ENCODE peak calls at places on chromosomes 3 and 15, in eight cellular contexts. E is A549, Q is H1, G is transverse colon, O is ovary, Z is SK-N-SH, K is GM12878, M is tibial nerve. N is an unnamed sample. For H3K4me1, the result is how much of the 10 kb centered on the place peaks cover.

GRCh38 chr15:31372635-31373091 is 46.0 kb downstream of the KLF13 start:
- DNase-seq in E (no peak), Z (peak), O (peak), G (no peak), K (no peak), M (peak), Q (peak), N (no peak)

GRCh38 chr3:50165388-50166308 is 10.5 kb downstream of the SEMA3F start:
- DNase-seq in Z (no peak), O (peak), K (no peak), M (no peak), Q (no peak), E (no peak), G (no peak), N (no peak)

GRCh38 chr15:53328341-53328740 is 431.1 kb downstream of the WDR72 start:
- DNase-seq in M (no peak), E (no peak), O (no peak), K (no peak), G (no peak), Q (no peak), Z (no peak), N (peak)

GRCh38 chr15:22869856-22870255 is 31.4 kb downstream of the NIPA2 start:
- DNase-seq in E (no peak), M (no peak), O (no peak), K (no peak), Z (no peak), Q (no peak), G (no peak), N (no peak)

GRCh38 chr3:37967252-37967881 is 23.2 kb upstream of the VILL start:
- DNase-seq in E (peak), K (no peak), Z (peak), O (peak), Q (peak), G (peak), M (peak), N (no peak)

GRCh38 chr3:115835946-115836345 is 212.6 kb downstream of the GAP43 start:
- DNase-seq in K (no peak), Q (no peak), G (no peak), Z (no peak), M (no peak), O (no peak), E (no peak), N (no peak)

GRCh38 chr15:57861039-57861638 is 154.6 kb downstream of the POLR2M start:
- DNase-seq in E (peak), M (no peak), Z (peak), Q (no peak), K (peak), O (no peak), G (no peak), N (peak)

GRCh38 chr15:56813995-56814394 is 80.7 kb upstream of the ZNF280D start:
- DNase-seq in M (no peak), O (no peak), Z (no peak), G (no peak), K (no peak), E (no peak), Q (no peak), N (no peak)

GRCh38 chr3:188947983-188948657 is 223.7 kb upstream of the TPRG1 start:
- DNase-seq in O (peak), K (no peak), Q (peak), E (peak), M (peak), Z (peak), G (peak), N (peak)

GRCh38 chr15:82803793-82804574 is 1.9 kb downstream of the FSD2 start:
- DNase-seq in M (no peak), Q (no peak), E (no peak), O (no peak), Z (no peak), K (no peak), G (no peak), N (no peak)

GRCh38 chr3:176375519-176375918 is 821.8 kb downstream of the TBL1XR1 start:
- DNase-seq in K (no peak), E (no peak), M (no peak), Q (no peak), G (no peak), Z (no peak), O (no peak), N (no peak)

GRCh38 chr3:98903705-98904481 is 2.4 kb upstream of the DCBLD2 start:
- DNase-seq in E (no peak), Z (no peak), Q (no peak), O (peak), K (no peak), G (no peak), M (no peak), N (no peak)

GRCh38 chr3:45223889-45224730 is 2.0 kb downstream of the TMEM158 start:
- DNase-seq in Z (no peak), G (no peak), O (no peak), Q (no peak), M (no peak), K (no peak), E (no peak), N (no peak)

GRCh38 chr15:85625856-85626255 is 168.9 kb downstream of the KLHL25 start:
- DNase-seq in Z (no peak), M (no peak), O (no peak), Q (no peak), E (no peak), G (no peak), K (no peak), N (no peak)

GRCh38 chr3:157961665-157962064 is 144.6 kb downstream of the SHOX2 start:
- DNase-seq in G (no peak), K (no peak), Q (no peak), M (no peak), Z (no peak), E (no peak), O (no peak), N (no peak)

GRCh38 chr3:152621006-152621868 is 213.7 kb upstream of the P2RY1 start:
- DNase-seq in Z (no peak), O (no peak), G (no peak), K (no peak), Q (no peak), E (no peak), M (no peak), N (no peak)

GRCh38 chr3:29373016-29373690 is 92.3 kb downstream of the RBMS3 start:
- DNase-seq in E (no peak), G (no peak), Q (no peak), Z (no peak), K (no peak), O (no peak), M (no peak), N (no peak)

GRCh38 chr3:122977645-122978466 is 49.7 kb downstream of the SEMA5B start:
- DNase-seq in Z (peak), M (no peak), K (no peak), Q (peak), O (peak), E (no peak), G (no peak), N (no peak)

GRCh38 chr3:67349551-67350174 is 304.7 kb downstream of the SUCLG2 start:
- DNase-seq in M (no peak), Z (no peak), E (no peak), Q (no peak), G (no peak), K (peak), O (no peak), N (no peak)

GRCh38 chr15:96972201-96972600 is 641.7 kb downstream of the NR2F2 start:
- DNase-seq in M (no peak), Q (no peak), Z (no peak), E (no peak), G (no peak), K (no peak), O (no peak), N (no peak)

GRCh38 chr3:176566757-176567156 is 630.5 kb downstream of the TBL1XR1 start:
- DNase-seq in Z (no peak), O (no peak), E (no peak), Q (no peak), G (no peak), K (no peak), M (no peak), N (no peak)

GRCh38 chr3:52056968-52057805 is 816 bp upstream of the DUSP7 start:
- DNase-seq in M (peak), O (peak), Z (peak), Q (peak), K (peak), G (peak), E (peak), N (peak)

GRCh38 chr3:114056130-114057010 is at the start of the genes CCDC191 and QTRT2:
- DNase-seq in M (peak), K (peak), O (peak), Q (peak), E (peak), G (peak), Z (peak), N (peak)

GRCh38 chr3:169085827-169086226 is 577.7 kb downstream of the MECOM start:
- DNase-seq in Q (no peak), M (no peak), O (no peak), K (no peak), G (no peak), Z (no peak), E (no peak), N (no peak)

GRCh38 chr15:92822216-92823144 is 77.6 kb upstream of the CHD2 start:
- DNase-seq in M (no peak), K (no peak), Q (no peak), G (no peak), Z (no peak), E (no peak), O (no peak), N (no peak)

GRCh38 chr3:45790611-45791010 is 5.7 kb downstream of the SLC6A20 start:
- DNase-seq in Z (no peak), E (no peak), M (no peak), K (no peak), G (no peak), O (no peak), Q (no peak), N (peak)

GRCh38 chr15:55434989-55435825 is 26.9 kb downstream of the PIERCE2 start:
- DNase-seq in K (no peak), Q (peak), M (no peak), E (peak), Z (peak), O (no peak), G (no peak), N (no peak)

GRCh38 chr15:84914351-84914750 is 29.9 kb downstream of the SLC28A1 start:
- DNase-seq in G (no peak), O (no peak), M (no peak), Z (no peak), E (no peak), Q (no peak), K (no peak), N (no peak)

GRCh38 chr3:12943124-12944021 is 102.0 kb upstream of the RPL32 start:
- DNase-seq in Z (no peak), E (no peak), O (no peak), Q (no peak), G (no peak), K (no peak), M (no peak), N (no peak)

GRCh38 chr3:12944413-12944812 is 103.0 kb upstream of the RPL32 start:
- DNase-seq in G (no peak), M (no peak), Z (no peak), O (no peak), K (no peak), E (no peak), Q (no peak), N (no peak)

GRCh38 chr3:12946661-12947316 is 105.4 kb upstream of the RPL32 start:
- DNase-seq in E (no peak), M (no peak), K (no peak), Q (no peak), O (no peak), Z (no peak), G (no peak), N (no peak)

GRCh38 chr3:12946134-12946533 is 104.8 kb upstream of the RPL32 start:
- DNase-seq in O (no peak), G (no peak), Q (no peak), Z (no peak), K (no peak), M (no peak), E (no peak), N (no peak)

DNA sequence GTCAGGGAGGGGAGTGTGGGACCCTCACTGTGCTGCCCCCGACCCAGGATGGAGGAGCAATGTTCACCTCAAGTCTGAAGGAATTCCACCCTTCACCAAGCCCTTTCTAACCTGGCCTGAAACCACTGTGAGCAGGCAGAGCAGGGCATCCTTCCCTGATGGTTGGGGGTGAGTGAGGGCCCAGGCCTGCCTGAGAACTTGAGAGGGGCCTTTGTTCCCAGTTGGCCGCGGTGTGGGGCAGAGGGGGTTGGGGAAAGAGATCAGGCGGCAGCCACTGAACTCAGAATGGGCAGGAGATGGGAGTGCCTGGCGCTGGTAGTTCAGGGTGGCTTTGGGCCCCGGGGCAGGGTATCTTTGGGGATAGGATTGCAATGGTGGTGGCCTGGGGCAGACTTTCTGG is 103.5 kb upstream of the RPL32 start:
- DNase-seq in Q (no peak), M (no peak), E (no peak), G (no peak), Z (no peak), O (no peak), K (no peak), N (no peak)
- TF ChIP-seq EP300 in Q (no peak), M (peak), E (no peak), G (no peak), Z (no peak), O (no peak), K (no peak), N (no peak)

GRCh38 chr3:128504957-128505730 is 12.1 kb upstream of the GATA2 start:
- DNase-seq in M (no peak), G (no peak), Q (no peak), E (no peak), O (no peak), K (no peak), Z (no peak), N (peak)
- H3K4me3 ChIP-seq in M (no peak), G (no peak), Q (no peak), E (no peak), O (no peak), K (no peak), Z (no peak), N (no peak)

DNA sequence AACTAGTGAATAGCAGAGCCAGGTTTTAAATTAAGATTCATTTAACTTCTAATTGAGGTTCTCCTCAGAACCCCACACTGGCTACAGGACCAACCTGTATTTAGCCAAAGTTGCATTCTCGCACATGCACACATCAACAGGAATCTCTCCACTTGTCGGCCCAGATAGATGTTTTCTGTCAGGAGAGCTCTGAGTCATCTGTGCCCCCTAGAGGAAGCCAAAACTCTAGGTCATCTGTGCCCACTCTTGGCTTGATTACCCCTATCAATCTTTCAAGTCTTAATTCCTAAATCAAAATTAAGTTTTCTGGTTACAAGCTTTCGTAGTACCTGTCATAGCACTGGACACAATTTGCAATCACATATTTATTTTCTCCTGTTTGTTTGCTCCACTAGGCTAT is 104.9 kb upstream of the EOMES start:
- DNase-seq in K (no peak), O (no peak), M (no peak), Z (peak), Q (no peak), G (no peak), E (no peak), N (no peak)
- H3K4me1 ChIP-seq in K (under half), O (under half), M (under half), Z (under half), Q (under half), G (under half), E (under half), N (under half)

GRCh38 chr3:195195321-195196209 is 75.4 kb downstream of the XXYLT1 start:
- DNase-seq in Q (peak), O (no peak), K (no peak), G (no peak), Z (no peak), E (no peak), M (no peak), N (no peak)
- TF ChIP-seq EP300 in Q (no peak), O (no peak), K (no peak), G (no peak), Z (no peak), E (no peak), M (no peak), N (no peak)

GRCh38 chr3:65811050-65811766 is 227.5 kb downstream of the MAGI1 start:
- DNase-seq in E (no peak), K (no peak), M (no peak), Z (no peak), O (no peak), G (no peak), Q (no peak), N (no peak)
- H3K4me3 ChIP-seq in E (no peak), K (no peak), M (no peak), Z (no peak), O (no peak), G (no peak), Q (no peak), N (no peak)

GRCh38 chr3:134244921-134245320 is 5.7 kb downstream of the RYK start:
- DNase-seq in Q (no peak), O (no peak), G (no peak), K (no peak), Z (no peak), E (no peak), M (no peak), N (no peak)
- H3K4me1 ChIP-seq in Q (under half), O (under half), G (half or more), K (under half), Z (under half), E (under half), M (half or more), N (half or more)

DNA sequence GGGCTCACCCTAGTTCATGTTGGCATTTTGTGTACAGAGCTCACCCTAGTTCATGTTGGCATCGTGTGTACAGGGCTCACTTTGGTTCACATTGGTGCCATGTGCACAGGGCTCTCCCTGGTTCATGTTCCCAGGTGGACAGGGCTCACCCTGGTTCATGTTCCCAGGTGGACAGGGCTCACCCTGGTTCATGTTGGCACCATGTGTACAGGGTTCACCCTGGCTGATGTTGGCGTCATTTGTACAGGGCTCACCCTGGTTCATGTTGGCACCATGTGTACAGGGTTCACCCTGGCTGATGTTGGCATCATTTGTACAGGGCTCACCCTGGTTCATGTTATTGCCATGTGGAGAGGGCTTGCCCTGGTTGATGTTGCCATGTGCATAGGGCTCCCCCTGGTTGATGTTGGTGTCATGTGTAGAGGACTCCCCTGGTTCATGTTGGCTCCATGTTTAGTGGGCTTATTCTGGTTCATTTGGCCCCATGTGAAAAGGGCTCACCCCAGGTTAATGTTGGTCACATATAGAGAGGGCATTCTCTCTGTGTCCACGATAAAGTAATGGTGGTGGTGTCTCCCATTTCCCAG is 31.7 kb upstream of the NR2C2 start:
- DNase-seq in Q (no peak), O (no peak), E (no peak), M (no peak), K (no peak), Z (no peak), G (no peak), N (no peak)
- TF ChIP-seq EP300 in Q (no peak), O (no peak), E (no peak), M (no peak), K (no peak), Z (no peak), G (no peak), N (no peak)

GRCh38 chr15:88909956-88910831 is 3.0 kb downstream of the MFGE8 start:
- DNase-seq in M (no peak), E (no peak), G (no peak), O (no peak), Q (no peak), K (no peak), Z (no peak), N (no peak)

GRCh38 chr15:88908123-88908522 is 5.1 kb downstream of the MFGE8 start:
- DNase-seq in E (no peak), Z (no peak), M (no peak), G (no peak), Q (no peak), K (no peak), O (no peak), N (no peak)

GRCh38 chr15:88906551-88906950 is 6.6 kb downstream of the MFGE8 start:
- DNase-seq in O (no peak), Q (no peak), E (no peak), K (no peak), G (no peak), M (no peak), Z (no peak), N (no peak)

GRCh38 chr15:88907111-88907510 is 6.1 kb downstream of the MFGE8 start:
- DNase-seq in G (no peak), K (no peak), E (no peak), O (no peak), Q (no peak), Z (no peak), M (no peak), N (no peak)

GRCh38 chr15:88908697-88909621 is 4.2 kb downstream of the MFGE8 start:
- DNase-seq in G (no peak), K (no peak), Z (no peak), E (no peak), M (no peak), O (peak), Q (no peak), N (no peak)
- H3K4me3 ChIP-seq in G (no peak), K (no peak), Z (no peak), E (no peak), M (no peak), O (no peak), Q (no peak), N (peak)

GRCh38 chr3:101689291-101689690 is 2.8 kb upstream of the RPL24 start:
- DNase-seq in M (no peak), Z (no peak), Q (no peak), E (no peak), K (no peak), O (no peak), G (no peak), N (no peak)

GRCh38 chr3:101685050-101685400 is 1.5 kb downstream of the RPL24 start:
- DNase-seq in E (no peak), G (no peak), Q (no peak), M (no peak), Z (no peak), K (no peak), O (no peak), N (no peak)

GRCh38 chr3:101690972-101691371 is 4.5 kb upstream of the RPL24 start:
- DNase-seq in E (no peak), G (no peak), Q (no peak), M (no peak), Z (no peak), K (no peak), O (no peak), N (no peak)

GRCh38 chr3:101685870-101686307 is 629 bp downstream of the RPL24 start:
- DNase-seq in G (no peak), Z (no peak), O (no peak), Q (no peak), K (no peak), E (no peak), M (no peak), N (no peak)

DNA sequence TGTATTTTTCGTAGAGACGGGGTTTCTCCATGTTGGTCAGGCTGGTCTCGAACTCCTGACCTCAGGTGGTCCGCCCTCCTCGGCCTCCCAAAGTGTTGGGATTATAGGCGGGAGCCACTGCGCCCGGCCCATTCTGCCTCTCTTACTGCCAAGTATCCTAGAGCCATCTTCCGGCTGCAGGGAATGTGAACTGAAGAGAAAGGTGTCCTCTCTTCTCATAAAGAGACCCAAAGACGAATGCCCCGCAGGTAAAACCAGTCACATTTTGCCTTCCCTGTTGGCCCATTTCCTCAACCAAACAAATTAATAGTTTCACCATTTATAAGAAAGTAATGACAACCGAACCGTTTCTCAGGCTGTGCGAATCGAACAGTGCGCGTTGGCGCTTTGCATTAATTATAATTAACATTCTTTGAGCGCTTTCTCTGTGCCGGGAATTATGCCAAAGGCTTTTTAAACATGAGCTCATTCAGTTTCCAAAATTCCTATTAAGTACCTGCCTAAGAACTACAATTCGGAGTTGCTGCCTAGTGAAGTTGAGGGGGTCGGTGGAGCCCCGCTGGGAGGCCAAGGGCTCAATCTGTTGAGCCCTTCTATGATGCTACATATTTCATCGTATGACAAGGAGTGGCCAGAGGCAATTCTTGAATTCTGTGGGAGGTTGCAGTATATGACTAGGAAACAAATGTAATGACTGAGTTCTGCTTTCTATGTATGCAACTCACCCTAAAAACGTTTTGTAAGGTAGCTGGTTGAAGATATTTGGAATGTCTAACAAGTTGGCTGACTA is 819 bp upstream of the RPL24 start:
- DNase-seq in O (no peak), E (no peak), M (no peak), K (no peak), G (no peak), Q (no peak), Z (no peak), N (no peak)
- H3K4me1 ChIP-seq in O (under half), E (under half), M (under half), K (under half), G (under half), Q (under half), Z (under half), N (half or more)